ENCODE peak calls at places on chromosomes 11 and 22, in eight cellular contexts. K is activated CD4-positive, alpha-beta T cell treated with anti-CD3 and anti-CD28 coated beads, Interleukin-2, amount 50 U/mL, for 24 hours; A is aorta; Z is stimulated activated CD4-positive, alpha-beta T cell treated with anti-CD3 and anti-CD28 coated beads, Interleukin-2, amount 100 ng/mL, for 48 hours; W is Ammon's horn; Y is Caki2; P is astrocyte; G is hepatocyte. Q is an unnamed sample.

GRCh38 chr11:72298931-72299330 is 55.0 kb upstream of the PHOX2A start:
- DNase-seq in G (no peak), P (no peak), Z (no peak), Y (no peak), A (no peak), W (no peak), K (no peak), Q (no peak)

GRCh38 chr11:35523351-35523768 is 2.1 kb downstream of the PAMR1 start:
- DNase-seq in G (no peak), K (no peak), A (no peak), Y (no peak), Z (no peak), P (no peak), W (no peak), Q (peak; percentile 67)

GRCh38 chr11:28144808-28145207 is 36.6 kb downstream of the METTL15 start:
- DNase-seq in A (no peak), G (no peak), K (no peak), P (peak; percentile 69), W (no peak), Z (no peak), Y (peak; percentile 18), Q (no peak)

GRCh38 chr11:132220464-132220863 is 850.0 kb downstream of the NTM start:
- DNase-seq in W (peak; percentile 35), Z (no peak), K (no peak), G (no peak), A (no peak), P (peak; percentile 91), Y (no peak), Q (peak; percentile 79)

GRCh38 chr11:128763224-128763623 is 69.4 kb downstream of the FLI1 start:
- DNase-seq in P (no peak), Y (no peak), A (no peak), Z (no peak), K (no peak), W (no peak), G (no peak), Q (no peak)

GRCh38 chr11:80860632-80861031 is 1419.8 kb upstream of the TENM4 start:
- DNase-seq in A (no peak), K (no peak), Y (no peak), Z (no peak), W (no peak), P (peak; percentile 56), G (no peak), Q (no peak)

GRCh38 chr22:27716074-27716473 is 85.5 kb downstream of the MN1 start:
- DNase-seq in W (no peak), G (no peak), Y (no peak), A (peak; percentile 3), Z (no peak), K (no peak), P (no peak), Q (no peak)

GRCh38 chr11:124732230-124732629 is 7.5 kb upstream of the NRGN start:
- DNase-seq in Y (no peak), K (no peak), W (no peak), P (no peak), G (no peak), Z (no peak), A (no peak), Q (no peak)

GRCh38 chr11:84384637-84385227 is 1098.6 kb upstream of the CCDC90B start:
- DNase-seq in P (peak; percentile 22), Z (peak; percentile 7), Y (peak; percentile 17), G (peak; percentile 59), A (no peak), W (peak; percentile 73), K (peak; percentile 3), Q (peak; percentile 38)

GRCh38 chr11:77347962-77348361 is 46.5 kb upstream of the GDPD4 start:
- DNase-seq in W (no peak), G (no peak), P (no peak), Z (no peak), Y (no peak), A (no peak), K (no peak), Q (no peak)

GRCh38 chr22:44312766-44313165 is at the start of gene SHISAL1:
- DNase-seq in G (no peak), W (no peak), P (peak; percentile 60), Y (no peak), Z (no peak), K (no peak), A (no peak), Q (no peak)

GRCh38 chr11:61534025-61534900 is 25.7 kb downstream of the LRRC10B start:
- DNase-seq in P (no peak), Y (no peak), G (no peak), W (no peak), K (no peak), Z (no peak), A (no peak), Q (no peak)

GRCh38 chr11:46649180-46649738 is 31.9 kb downstream of the ATG13 start:
- DNase-seq in A (no peak), Z (no peak), K (no peak), Y (no peak), W (peak; percentile 94), G (peak; percentile 70), P (peak; percentile 95), Q (peak; percentile 94)

GRCh38 chr11:16070573-16070972 is 285.8 kb downstream of the SOX6 start:
- DNase-seq in K (no peak), Z (no peak), A (no peak), P (no peak), W (no peak), G (no peak), Y (no peak), Q (no peak)

GRCh38 chr11:111429066-111429506 is 50.0 kb upstream of the POU2AF1 start:
- DNase-seq in Z (peak; percentile 73), A (no peak), Y (no peak), K (peak; percentile 49), P (no peak), W (no peak), G (peak; percentile 51), Q (peak; percentile 47)

GRCh38 chr11:3340025-3340424 is 38.9 kb downstream of the ZNF195 start:
- DNase-seq in K (no peak), A (no peak), P (peak; percentile 91), Y (no peak), W (no peak), G (peak; percentile 44), Z (no peak), Q (peak; percentile 38)

GRCh38 chr22:50584106-50585096 is 1.8 kb upstream of the CHKB start:
- DNase-seq in Z (no peak), W (no peak), G (no peak), A (peak; percentile 45), Y (no peak), K (no peak), P (no peak), Q (no peak)

GRCh38 chr11:47443028-47443700 is 5.8 kb downstream of the RAPSN start:
- DNase-seq in Z (no peak), Y (no peak), A (no peak), G (no peak), K (no peak), W (peak; percentile 69), P (no peak), Q (no peak)

GRCh38 chr11:33682019-33682418 is 18.6 kb downstream of the C11orf91 start:
- DNase-seq in G (no peak), P (no peak), K (no peak), W (no peak), A (no peak), Y (no peak), Z (no peak), Q (no peak)

GRCh38 chr11:134230339-134230738 is 5.9 kb downstream of the VPS26B start:
- DNase-seq in W (no peak), K (no peak), Z (no peak), P (no peak), A (no peak), Y (no peak), G (no peak), Q (no peak)

GRCh38 chr22:46028069-46028991 is 51.4 kb upstream of the WNT7B start:
- DNase-seq in K (no peak), A (peak; percentile 73), Z (no peak), G (no peak), Y (no peak), W (no peak), P (no peak), Q (no peak)

GRCh38 chr11:82771781-82772180 is 38.1 kb upstream of the FAM181B start:
- DNase-seq in Z (no peak), K (no peak), P (no peak), G (no peak), W (no peak), Y (peak; percentile 31), A (no peak), Q (no peak)